ENCODE peak calls at places on chromosome 17, in eight cellular contexts. I, X, S, Z, F, D, N and P are unnamed samples.

GRCh38 chr17:77602062-77602746 is 356.3 kb upstream of the TNRC6C start:
- DNase-seq in I (no peak), X (peak), S (peak), Z (peak), F (no peak), D (peak), N (peak), P (no peak)

GRCh38 chr17:78759203-78759968 is 22.7 kb downstream of the CYTH1 start:
- DNase-seq in I (no peak), X (no peak), S (no peak), Z (peak), F (no peak), D (no peak), N (peak), P (peak)

GRCh38 chr17:63477471-63478440 is 895 bp downstream of the ACE start:
- DNase-seq in I (no peak), X (no peak), S (no peak), Z (no peak), F (no peak), D (no peak), N (no peak), P (no peak)

GRCh38 chr17:68567035-68567434 is 34.1 kb downstream of the FAM20A start:
- DNase-seq in I (no peak), X (no peak), S (no peak), Z (no peak), F (no peak), D (no peak), N (no peak), P (no peak)

GRCh38 chr17:44906987-44907681 is 7.9 kb upstream of the EFTUD2 start:
- DNase-seq in I (no peak), X (no peak), S (no peak), Z (no peak), F (no peak), D (no peak), N (no peak), P (no peak)

GRCh38 chr17:68057531-68057952 is 22.0 kb downstream of the KPNA2 start:
- DNase-seq in I (no peak), X (peak), S (no peak), Z (no peak), F (no peak), D (peak), N (peak), P (peak)

GRCh38 chr17:21098934-21099687 is 27.7 kb upstream of the DHRS7B start:
- DNase-seq in I (peak), X (peak), S (peak), Z (peak), F (peak), D (peak), N (peak), P (peak)

GRCh38 chr17:37191219-37191618 is 184.6 kb upstream of the C17orf78 start:
- DNase-seq in I (no peak), X (peak), S (no peak), Z (no peak), F (no peak), D (no peak), N (no peak), P (no peak)

GRCh38 chr17:14058051-14058450 is 11.3 kb upstream of the COX10 start:
- DNase-seq in I (no peak), X (peak), S (no peak), Z (no peak), F (no peak), D (no peak), N (no peak), P (no peak)

GRCh38 chr17:44766409-44767038 is 7.7 kb downstream of the ADAM11 start:
- DNase-seq in I (no peak), X (no peak), S (no peak), Z (no peak), F (no peak), D (no peak), N (no peak), P (no peak)

GRCh38 chr17:81550830-81551457 is 1.2 kb downstream of the FAAP100 start:
- DNase-seq in I (no peak), X (no peak), S (no peak), Z (no peak), F (no peak), D (no peak), N (no peak), P (no peak)

GRCh38 chr17:49447603-49448325 is 33.1 kb upstream of the PHB1 start:
- DNase-seq in I (no peak), X (no peak), S (no peak), Z (no peak), F (no peak), D (no peak), N (no peak), P (no peak)
- TF ChIP-seq CTCF in I (no peak), X (no peak), S (no peak), Z (no peak), F (no peak), D (no peak), N (no peak), P (no peak)

GRCh38 chr17:58232707-58233156 is 5.7 kb upstream of the LPO start:
- DNase-seq in I (no peak), X (peak), S (no peak), Z (peak), F (peak), D (peak), N (no peak), P (peak)
- TF ChIP-seq CTCF in I (no peak), X (no peak), S (no peak), Z (no peak), F (no peak), D (no peak), N (no peak), P (peak)

GRCh38 chr17:40358323-40359038 is 6.1 kb downstream of the GJD3 start:
- DNase-seq in I (peak), X (peak), S (peak), Z (peak), F (peak), D (peak), N (peak), P (peak)
- TF ChIP-seq CTCF in I (peak), X (peak), S (peak), Z (peak), F (peak), D (peak), N (peak), P (peak)

GRCh38 chr17:9256361-9256943 is 235.1 kb downstream of the NTN1 start:
- DNase-seq in I (no peak), X (no peak), S (no peak), Z (no peak), F (no peak), D (no peak), N (no peak), P (no peak)
- TF ChIP-seq CTCF in I (no peak), X (no peak), S (no peak), Z (no peak), F (no peak), D (no peak), N (no peak), P (no peak)

GRCh38 chr17:74089869-74090464 is 113.5 kb upstream of the RPL38 start:
- DNase-seq in I (peak), X (no peak), S (no peak), Z (peak), F (peak), D (peak), N (no peak), P (peak)

GRCh38 chr17:74080936-74081335 is 122.5 kb upstream of the RPL38 start:
- DNase-seq in I (no peak), X (no peak), S (no peak), Z (no peak), F (no peak), D (no peak), N (no peak), P (no peak)

GRCh38 chr17:74086992-74087391 is 116.5 kb upstream of the RPL38 start:
- DNase-seq in I (no peak), X (no peak), S (no peak), Z (no peak), F (no peak), D (no peak), N (no peak), P (no peak)

GRCh38 chr17:74083321-74083720 is 120.2 kb upstream of the RPL38 start:
- DNase-seq in I (no peak), X (no peak), S (no peak), Z (no peak), F (no peak), D (no peak), N (no peak), P (no peak)

GRCh38 chr17:74085434-74085833 is 118.0 kb upstream of the RPL38 start:
- DNase-seq in I (no peak), X (no peak), S (no peak), Z (no peak), F (no peak), D (no peak), N (no peak), P (peak)
- TF ChIP-seq CTCF in I (peak), X (peak), S (no peak), Z (no peak), F (no peak), D (no peak), N (no peak), P (peak)

DNA sequence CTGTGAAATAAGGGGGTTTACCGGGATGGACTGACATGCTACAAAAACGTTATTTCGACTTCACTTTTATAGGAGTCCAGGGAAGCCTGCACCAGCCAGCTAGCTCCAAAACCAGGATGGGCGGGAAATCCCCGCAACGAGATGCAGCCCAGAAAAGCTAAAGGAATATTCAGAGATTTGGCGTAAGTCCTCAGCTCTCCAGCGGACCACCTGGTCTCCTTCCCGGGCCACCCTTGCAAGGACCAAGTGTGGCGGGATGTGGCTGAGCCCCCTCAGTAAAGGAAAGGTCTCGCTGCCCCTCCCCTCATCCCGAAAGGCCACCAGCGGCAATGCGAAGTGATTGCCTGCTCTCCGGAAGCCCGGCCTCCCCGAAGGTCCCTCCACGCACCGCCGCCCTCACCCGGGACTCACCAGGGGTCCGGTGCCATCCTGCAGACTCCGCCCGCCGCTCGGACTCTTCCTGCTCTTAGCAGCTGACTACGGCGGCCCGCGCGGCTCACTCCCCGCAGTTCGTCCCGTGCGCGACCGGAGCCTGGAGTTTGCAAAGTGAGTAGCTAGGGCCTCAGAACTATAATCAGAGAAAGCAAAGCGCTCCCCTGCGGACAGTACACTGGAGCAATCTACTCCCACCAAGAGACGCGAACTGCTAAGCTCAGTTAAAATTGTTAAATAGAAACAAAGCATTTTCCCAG is at the start of gene STX8:
- DNase-seq in I (peak), X (peak), S (peak), Z (peak), F (peak), D (peak), N (peak), P (peak)
- TF ChIP-seq CTCF in I (no peak), X (no peak), S (no peak), Z (no peak), F (no peak), D (no peak), N (no peak), P (no peak)

GRCh38 chr17:2937331-2938003 is 125.9 kb downstream of the OR1D5 start:
- DNase-seq in I (no peak), X (peak), S (no peak), Z (no peak), F (no peak), D (no peak), N (no peak), P (no peak)
- TF ChIP-seq CTCF in I (no peak), X (peak), S (no peak), Z (no peak), F (no peak), D (no peak), N (no peak), P (no peak)

GRCh38 chr17:41578538-41578937 is 6.7 kb upstream of the KRT9 start:
- DNase-seq in I (no peak), X (no peak), S (no peak), Z (no peak), F (no peak), D (no peak), N (no peak), P (no peak)

GRCh38 chr17:41580244-41580575 is 6.5 kb downstream of the KRT14 start:
- DNase-seq in I (no peak), X (no peak), S (no peak), Z (no peak), F (no peak), D (no peak), N (no peak), P (no peak)

GRCh38 chr17:41580651-41581365 is 5.9 kb downstream of the KRT14 start:
- DNase-seq in I (no peak), X (no peak), S (peak), Z (no peak), F (no peak), D (peak), N (no peak), P (no peak)

GRCh38 chr17:41578971-41579370 is 7.1 kb upstream of the KRT9 start:
- DNase-seq in I (no peak), X (no peak), S (no peak), Z (no peak), F (no peak), D (no peak), N (no peak), P (no peak)

GRCh38 chr17:41579484-41580243 is 7.0 kb downstream of the KRT14 start:
- DNase-seq in I (peak), X (peak), S (peak), Z (peak), F (peak), D (peak), N (peak), P (peak)
- TF ChIP-seq CTCF in I (peak), X (peak), S (peak), Z (peak), F (peak), D (peak), N (peak), P (peak)

GRCh38 chr17:40827746-40828453 is 5.5 kb upstream of the KRT10 start:
- DNase-seq in I (no peak), X (no peak), S (peak), Z (no peak), F (no peak), D (peak), N (no peak), P (no peak)

GRCh38 chr17:40821536-40821935 is 878 bp downstream of the KRT10 start:
- DNase-seq in I (no peak), X (peak), S (no peak), Z (no peak), F (no peak), D (no peak), N (no peak), P (no peak)

GRCh38 chr17:40825596-40825995 is 3.2 kb upstream of the KRT10 start:
- DNase-seq in I (no peak), X (no peak), S (no peak), Z (no peak), F (no peak), D (no peak), N (no peak), P (no peak)

GRCh38 chr17:40822132-40822812 is at the start of gene KRT10:
- DNase-seq in I (no peak), X (no peak), S (no peak), Z (no peak), F (no peak), D (no peak), N (no peak), P (no peak)

GRCh38 chr17:40824015-40824832 is 1.8 kb upstream of the KRT10 start:
- DNase-seq in I (no peak), X (no peak), S (no peak), Z (no peak), F (no peak), D (no peak), N (no peak), P (no peak)
- TF ChIP-seq CTCF in I (no peak), X (no peak), S (no peak), Z (no peak), F (no peak), D (no peak), N (no peak), P (no peak)